ENCODE peak calls at places on chromosomes 11 and 22, in four cellular contexts. O is stomach, G is uterus, Q is heart left ventricle. J is an unnamed sample.
A peak's percentile ranks its signal among the peaks of the same experiment; 100 is the strongest.

GRCh38 chr11:70612459-70613141 is 214.3 kb downstream of the CTTN start:
- DNase-seq in Q (no peak), O (no peak), G (no peak), J (no peak)

GRCh38 chr11:107840120-107840479 is 18.5 kb downstream of the SLC35F2 start:
- DNase-seq in Q (no peak), O (no peak), G (no peak), J (no peak)

GRCh38 chr11:41612415-41612814 is 153.0 kb upstream of the LRRC4C start:
- DNase-seq in G (no peak), Q (no peak), O (no peak), J (no peak)

GRCh38 chr11:76638267-76639197 is 32.0 kb downstream of the LRRC32 start:
- DNase-seq in Q (no peak), G (no peak), O (no peak), J (no peak)

GRCh38 chr11:69086152-69086551 is 37.4 kb downstream of the TPCN2 start:
- DNase-seq in Q (no peak), G (peak; percentile 63), O (no peak), J (no peak)

GRCh38 chr11:135075740-135076139 is 663.7 kb upstream of the B3GAT1 start:
- DNase-seq in Q (peak; percentile 47), O (peak; percentile 60), G (peak; percentile 48), J (peak; percentile 49)

GRCh38 chr11:124798991-124799383 is 1.2 kb downstream of the MSANTD2 start:
- DNase-seq in O (no peak), G (no peak), Q (no peak), J (no peak)

GRCh38 chr11:122746050-122746478 is 90.5 kb downstream of the UBASH3B start:
- DNase-seq in G (no peak), Q (no peak), O (no peak), J (no peak)

GRCh38 chr22:33544707-33545106 is 375.6 kb downstream of the LARGE1 start:
- DNase-seq in O (no peak), Q (no peak), G (no peak), J (no peak)

GRCh38 chr11:113546757-113547507 is 71.7 kb upstream of the DRD2 start:
- DNase-seq in Q (no peak), G (no peak), O (no peak), J (no peak)

GRCh38 chr22:30310881-30311771 is 15.6 kb downstream of the TBC1D10A start:
- DNase-seq in O (peak; percentile 92), G (peak; percentile 67), Q (peak; percentile 89), J (peak; percentile 90)

GRCh38 chr22:23791737-23792645 is 5.2 kb downstream of the SMARCB1 start:
- DNase-seq in O (no peak), G (no peak), Q (no peak), J (no peak)

GRCh38 chr11:71209181-71209580 is 43.2 kb downstream of the SHANK2 start:
- DNase-seq in Q (no peak), G (no peak), O (no peak), J (no peak)

GRCh38 chr11:9053631-9054030 is 37.8 kb downstream of the SCUBE2 start:
- DNase-seq in Q (no peak), O (no peak), G (no peak), J (no peak)

GRCh38 chr11:18229501-18229900 is 7.1 kb downstream of the SAA4 start:
- DNase-seq in O (no peak), Q (no peak), G (no peak), J (no peak)

GRCh38 chr11:18221274-18221876 is 15.2 kb downstream of the SAA4 start:
- DNase-seq in O (no peak), Q (no peak), G (no peak), J (no peak)

GRCh38 chr11:18222814-18223421 is 13.7 kb downstream of the SAA4 start:
- DNase-seq in G (no peak), Q (no peak), O (no peak), J (no peak)

GRCh38 chr11:18225906-18226305 is 10.7 kb downstream of the SAA4 start:
- DNase-seq in Q (no peak), O (no peak), G (no peak), J (no peak)

DNA sequence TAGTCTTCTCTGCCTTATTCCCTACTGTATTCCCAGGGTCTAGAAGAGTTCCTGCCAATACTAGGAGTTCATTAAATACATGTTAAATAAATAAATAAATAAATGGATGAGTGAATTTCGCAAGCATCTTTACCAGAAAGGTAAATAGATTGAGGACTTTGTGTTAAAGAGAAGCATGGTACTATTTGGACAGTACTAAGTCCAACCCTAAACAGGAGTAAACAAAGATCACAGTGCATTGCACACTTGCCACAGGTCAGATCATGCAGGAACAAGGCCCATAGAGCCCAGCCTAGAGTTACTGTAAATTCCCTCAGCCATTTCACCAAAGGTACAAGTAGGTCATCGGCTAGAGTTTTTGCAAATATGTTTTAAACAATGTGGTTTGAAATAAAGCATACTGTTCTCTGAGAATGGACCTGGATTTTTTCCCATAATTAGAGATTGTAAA is 12.6 kb downstream of the SAA4 start:
- DNase-seq in Q (no peak), G (no peak), O (no peak), J (no peak)
- H3K36me3 ChIP-seq in Q (no peaks in the 10 kb centered on the region), G (no peaks in the 10 kb centered on the region), O (no peaks in the 10 kb centered on the region), J (no peaks in the 10 kb centered on the region)

GRCh38 chr11:131370090-131370751 is at the start of gene NTM:
- DNase-seq in G (no peak), Q (peak; percentile 65), O (peak; percentile 44), J (no peak)
- H3K4me3 ChIP-seq in G (no peak within 1 kb of the TSS), Q (peak within 1 kb of the TSS; percentile 13), O (peak within 1 kb of the TSS; percentile 7), J (no peak within 1 kb of the TSS)

GRCh38 chr11:61963016-61963281 is 4.5 kb downstream of the FTH1 start:
- DNase-seq in Q (no peak), G (peak; percentile 18), O (no peak), J (peak; percentile 21)

GRCh38 chr11:61964941-61965282 is 2.5 kb downstream of the FTH1 start:
- DNase-seq in G (no peak), O (no peak), Q (no peak), J (peak; percentile 2)

GRCh38 chr11:61962213-61963015 is 5.0 kb downstream of the FTH1 start:
- DNase-seq in O (no peak), Q (peak; percentile 17), G (peak; percentile 18), J (peak; percentile 20)

GRCh38 chr11:61961570-61962212 is 5.7 kb downstream of the FTH1 start:
- DNase-seq in Q (peak; percentile 87), O (peak; percentile 67), G (peak; percentile 52), J (peak; percentile 55)

DNA sequence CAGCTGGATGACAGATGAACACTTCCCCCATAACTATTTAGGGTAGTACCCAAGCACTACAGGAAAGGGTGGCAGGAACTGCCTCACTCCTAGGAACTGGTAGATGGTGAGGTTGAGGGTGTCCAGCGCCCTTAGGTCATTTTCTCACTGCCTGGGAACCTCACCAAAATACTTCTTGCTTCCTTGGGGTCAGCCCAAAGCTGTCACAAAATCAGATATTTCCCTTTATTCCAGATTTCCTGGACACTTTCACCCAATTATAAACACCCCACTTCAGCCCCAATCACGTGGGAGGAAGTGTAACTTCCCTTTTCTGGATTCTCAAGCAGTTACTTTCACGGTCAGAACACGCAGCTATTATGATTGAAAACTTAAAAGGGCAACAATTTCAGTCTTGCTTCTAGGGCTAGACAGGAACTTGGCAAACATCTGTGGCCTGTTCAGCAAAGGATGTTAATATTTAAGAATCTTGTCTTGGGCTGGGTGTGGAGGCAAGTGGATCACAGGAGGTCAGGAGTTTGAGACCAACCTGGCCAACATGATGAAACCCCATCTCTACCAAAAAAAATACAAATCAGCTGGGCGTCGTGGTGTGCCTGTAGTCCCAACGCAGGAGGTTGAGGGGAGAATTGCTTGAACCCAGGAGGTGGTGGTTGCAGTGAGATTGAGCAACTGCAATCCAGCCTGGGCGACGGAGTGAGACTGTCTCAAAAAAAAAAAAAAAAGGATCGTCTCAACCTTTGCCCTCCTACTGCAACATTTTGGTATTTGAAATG is 4.0 kb downstream of the FTH1 start:
- DNase-seq in Q (peak; percentile 34), O (no peak), G (peak; percentile 29), J (peak; percentile 10)
- TF ChIP-seq POLR2A in Q (no peak), O (no peak), G (no peak), J (peak; percentile 10)

GRCh38 chr11:127998421-127998820 is 588.9 kb downstream of the ETS1 start:
- DNase-seq in Q (no peak), O (no peak), G (no peak), J (no peak)
- H3K36me3 ChIP-seq in Q (no peaks in the 10 kb centered on the region), O (no peaks in the 10 kb centered on the region), G (no peaks in the 10 kb centered on the region), J (no peaks in the 10 kb centered on the region)

DNA sequence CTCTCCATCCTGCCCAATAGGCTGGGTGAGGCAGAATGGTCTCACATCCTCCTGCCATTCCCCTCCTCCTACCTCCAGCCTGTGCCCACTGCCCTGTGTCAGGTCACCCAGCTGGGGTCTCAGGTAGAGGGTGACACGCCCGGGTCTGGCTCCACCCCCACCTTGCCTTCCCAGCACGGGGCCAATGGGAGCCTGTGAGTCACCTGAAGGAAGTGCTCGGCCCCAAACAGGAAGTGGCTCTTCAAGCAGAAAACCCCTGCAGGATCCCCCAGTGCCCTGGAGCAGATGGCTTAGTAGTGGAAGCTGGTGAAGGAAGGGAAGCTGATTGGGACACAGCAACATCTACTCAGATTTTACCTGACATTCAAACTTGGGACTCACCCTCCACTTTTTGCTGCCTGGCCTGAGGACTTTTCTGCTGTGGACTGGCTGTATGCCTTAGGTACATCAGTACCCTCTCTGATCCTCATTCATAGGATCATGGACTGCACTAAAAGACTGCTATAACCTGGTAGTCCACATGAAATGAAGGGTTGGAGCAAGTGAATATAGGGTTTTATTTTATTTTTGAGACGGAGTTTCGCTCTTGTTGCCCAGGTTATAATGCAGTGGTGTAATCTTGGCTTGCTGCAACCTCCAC is 33.4 kb downstream of the GDPD5 start:
- DNase-seq in G (no peak), O (peak; percentile 27), Q (no peak), J (no peak)
- H3K4me3 ChIP-seq in G (no peak overlapping the region), O (no peak overlapping the region), Q (no peak overlapping the region), J (no peak overlapping the region)